ENCODE peak calls at places on chromosomes 3 and 15, in seven cellular contexts. O is astrocyte; V is H9; Y is sigmoid colon; F is CD8-positive, alpha-beta memory T cell; D is ovary; W is A549. L is an unnamed sample.
A peak's percentile ranks its signal among the peaks of the same experiment; 100 is the strongest.

GRCh38 chr3:10173926-10174435 is 9.3 kb downstream of the IRAK2 start:
- DNase-seq in O (peak; percentile 99), F (no peak), D (peak; percentile 50), W (peak; percentile 62), V (no peak), Y (peak; percentile 82), L (peak; percentile 85)

GRCh38 chr15:67161412-67161811 is 93.0 kb downstream of the AAGAB start:
- DNase-seq in Y (peak; percentile 18), F (no peak), D (no peak), V (no peak), W (no peak), O (no peak), L (no peak)

GRCh38 chr3:107082527-107082926 is 294.7 kb upstream of the CCDC54 start:
- DNase-seq in F (no peak), D (no peak), O (no peak), W (no peak), V (no peak), Y (no peak), L (no peak)

GRCh38 chr3:83890039-83890762 is 1068.6 kb upstream of the CADM2 start:
- DNase-seq in D (no peak), V (no peak), W (no peak), O (peak; percentile 44), Y (no peak), F (no peak), L (no peak)

GRCh38 chr3:111324142-111324541 is 217.9 kb upstream of the CD96 start:
- DNase-seq in Y (no peak), F (no peak), V (no peak), O (no peak), D (no peak), W (no peak), L (no peak)

GRCh38 chr3:130925628-130926027 is 31.7 kb downstream of the ATP2C1 start:
- DNase-seq in W (no peak), F (no peak), V (no peak), Y (no peak), O (no peak), D (no peak), L (no peak)

GRCh38 chr3:129259612-129260477 is 10.4 kb downstream of the COPG1 start:
- DNase-seq in Y (peak; percentile 37), V (no peak), W (no peak), F (no peak), O (no peak), D (no peak), L (no peak)

GRCh38 chr15:33616485-33616884 is 305.7 kb downstream of the RYR3 start:
- DNase-seq in O (no peak), F (no peak), D (no peak), V (no peak), Y (no peak), W (no peak), L (no peak)

GRCh38 chr3:71006810-71007785 is 576.4 kb downstream of the FOXP1 start:
- DNase-seq in V (no peak), Y (no peak), D (no peak), W (peak; percentile 24), O (peak; percentile 33), F (no peak), L (no peak)

GRCh38 chr15:78931439-78931981 is 13.3 kb downstream of the CTSH start:
- DNase-seq in D (no peak), O (no peak), V (no peak), Y (no peak), F (no peak), W (no peak), L (no peak)

GRCh38 chr3:99586680-99587079 is 51.7 kb upstream of the COL8A1 start:
- DNase-seq in W (no peak), O (peak; percentile 9), Y (no peak), D (no peak), F (no peak), V (no peak), L (no peak)

GRCh38 chr15:71891026-71891425 is 80.7 kb downstream of the NR2E3 start:
- DNase-seq in V (no peak), Y (no peak), O (no peak), D (no peak), F (no peak), W (no peak), L (peak; percentile 5)

GRCh38 chr15:27495963-27496459 is 525.0 kb downstream of the GABRG3 start:
- DNase-seq in V (no peak), O (no peak), Y (no peak), F (no peak), D (no peak), W (no peak), L (no peak)

GRCh38 chr15:87680200-87680599 is 576.3 kb downstream of the NTRK3 start:
- DNase-seq in O (peak; percentile 23), W (no peak), F (no peak), V (no peak), Y (no peak), D (no peak), L (no peak)

GRCh38 chr3:151318946-151319345 is 2.3 kb upstream of the GPR87 start:
- DNase-seq in Y (no peak), W (no peak), V (no peak), F (no peak), O (no peak), D (no peak), L (no peak)

GRCh38 chr3:151318313-151318712 is 1.7 kb upstream of the GPR87 start:
- DNase-seq in V (no peak), O (peak; percentile 33), Y (no peak), F (no peak), D (no peak), W (no peak), L (no peak)

GRCh38 chr3:151320131-151320530 is 3.5 kb upstream of the GPR87 start:
- DNase-seq in Y (no peak), O (no peak), V (no peak), W (no peak), F (no peak), D (no peak), L (no peak)

GRCh38 chr3:151322549-151322948 is 5.9 kb upstream of the GPR87 start:
- DNase-seq in V (no peak), W (no peak), Y (no peak), D (no peak), O (no peak), F (no peak), L (no peak)

DNA sequence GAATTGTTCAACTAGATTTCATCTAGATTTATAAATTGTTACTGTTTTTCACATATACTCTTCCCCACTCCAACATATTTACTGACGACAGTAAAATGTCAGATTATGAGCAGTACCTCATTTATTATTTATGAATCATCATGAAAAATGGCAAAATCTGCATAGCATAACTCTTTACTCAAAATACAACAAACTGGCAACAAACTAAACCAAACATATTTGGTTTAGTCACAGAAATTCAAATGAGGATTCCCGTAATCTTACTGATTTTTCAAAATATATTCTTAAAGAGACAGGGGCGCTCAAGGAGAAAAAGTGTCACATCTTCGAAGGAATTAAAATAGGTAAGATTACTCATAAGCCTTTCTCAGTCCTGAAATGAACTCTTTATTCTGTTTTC is 3.0 kb upstream of the GPR87 start:
- DNase-seq in O (peak; percentile 36), F (no peak), Y (no peak), D (no peak), V (no peak), W (no peak), L (no peak)
- H3K27ac ChIP-seq in O (no peak overlapping the region), F (no peak overlapping the region), Y (no peak overlapping the region), D (no peak overlapping the region), V (no peak overlapping the region), W (no peak overlapping the region), L (no peak overlapping the region)

DNA sequence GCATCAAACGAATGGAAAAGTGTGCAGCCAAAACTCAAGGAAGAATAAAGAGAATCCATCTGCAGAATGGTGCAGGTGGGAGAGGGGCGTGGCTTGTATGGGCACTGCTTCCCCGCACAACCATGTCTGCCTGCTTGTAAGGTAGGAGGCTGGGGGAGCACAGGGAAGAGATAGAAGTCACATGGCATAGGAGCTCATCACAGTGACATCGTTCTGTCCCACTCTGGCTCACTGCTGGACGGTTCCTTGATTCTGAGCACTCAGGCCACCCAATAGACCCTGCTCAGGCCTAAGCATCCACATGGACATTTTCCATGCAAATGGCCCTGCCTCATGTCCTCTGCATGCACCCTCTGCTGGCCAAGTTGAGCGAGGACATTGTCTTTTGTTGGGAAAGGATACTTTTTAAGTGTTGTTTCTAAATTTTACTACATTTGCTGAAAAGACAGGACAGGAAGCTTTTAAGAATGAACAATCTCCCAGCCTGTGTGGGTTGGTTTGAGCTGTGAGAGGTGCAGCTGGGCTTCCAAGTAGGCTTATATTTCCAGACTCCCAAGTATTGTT is 3.1 kb downstream of the MYLK start:
- DNase-seq in F (no peak), O (peak; percentile 42), W (peak; percentile 41), Y (no peak), V (peak; percentile 46), D (no peak), L (no peak)
- H3K27ac ChIP-seq in F (no peak overlapping the region), O (no peak overlapping the region), W (peak overlapping the region; percentile 35), Y (no peak overlapping the region), V (no peak overlapping the region), D (no peak overlapping the region), L (no peak overlapping the region)

DNA sequence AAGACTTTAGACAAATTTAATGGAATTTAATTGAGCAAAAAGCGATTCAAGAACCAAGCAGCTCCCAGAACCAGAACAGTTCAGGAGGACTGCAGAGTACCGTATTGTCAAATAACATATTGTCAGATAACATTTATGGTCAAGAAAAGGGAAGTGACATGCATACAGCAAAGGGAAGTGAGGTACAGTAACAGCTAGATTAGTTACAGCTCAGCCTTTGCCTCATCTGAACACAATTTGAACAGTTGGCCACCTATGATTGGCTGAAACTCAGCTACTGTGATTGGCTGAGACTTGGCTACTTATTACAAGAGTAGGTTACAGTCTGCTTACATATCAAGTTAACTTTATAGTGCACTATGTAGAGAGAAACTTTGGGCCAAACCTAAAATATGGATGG is 21.9 kb downstream of the ZFAND6 start:
- DNase-seq in Y (no peak), F (no peak), W (no peak), O (no peak), D (no peak), V (no peak), L (no peak)
- H3K27ac ChIP-seq in Y (no peak overlapping the region), F (no peak overlapping the region), W (no peak overlapping the region), O (no peak overlapping the region), D (no peak overlapping the region), V (no peak overlapping the region), L (no peak overlapping the region)

GRCh38 chr3:149579838-149580542 is 77.8 kb downstream of the WWTR1 start:
- DNase-seq in Y (no peak), F (no peak), W (no peak), D (no peak), O (peak; percentile 88), V (no peak), L (no peak)
- H3K27ac ChIP-seq in Y (peak overlapping the region; percentile 52), F (no peak overlapping the region), W (peak overlapping the region; percentile 94), D (peak overlapping the region; percentile 4), O (peak overlapping the region; percentile 93), V (no peak overlapping the region), L (peak overlapping the region; percentile 77)

DNA sequence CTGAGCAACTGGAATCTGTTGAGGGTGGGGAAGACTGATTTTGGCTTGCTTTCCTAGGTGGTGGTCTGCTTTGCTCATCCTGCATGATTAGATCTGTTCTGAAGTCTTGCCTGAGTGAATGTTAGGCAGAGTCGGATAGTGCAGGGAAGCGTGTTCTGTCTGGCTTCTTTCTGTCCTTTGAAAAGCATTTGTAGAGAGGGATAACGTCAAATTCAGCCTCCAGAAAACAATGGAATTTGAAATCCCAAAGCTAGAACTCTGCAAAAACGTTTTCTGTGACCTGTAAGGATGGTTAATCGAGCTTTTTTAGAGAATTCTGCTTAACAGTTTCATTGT is 1.4 kb downstream of the GLCE start:
- DNase-seq in O (no peak), V (no peak), D (no peak), F (no peak), Y (no peak), W (no peak), L (no peak)
- H3K27ac ChIP-seq in O (no peak overlapping the region), V (no peak overlapping the region), D (no peak overlapping the region), F (no peak overlapping the region), Y (no peak overlapping the region), W (peak overlapping the region; percentile 89), L (no peak overlapping the region)

L was measured in heart right ventricle.